ENCODE peak calls at places on chromosome 6, in seven cellular contexts. V is K562, D is A549, G is HL-60, C is HepG2, R is HCT116, K is Panc1. W is an unnamed sample.

GRCh38 chr6:97401533-97401932 is 118.5 kb upstream of the MMS22L start:
- DNase-seq in V (no peak), D (no peak), G (no peak), C (no peak), R (no peak), K (no peak), W (no peak)

GRCh38 chr6:64266351-64266821 is 630.8 kb downstream of the PHF3 start:
- DNase-seq in V (no peak), D (no peak), G (no peak), C (no peak), R (no peak), K (no peak), W (no peak)

GRCh38 chr6:11140061-11140460 is 28.5 kb upstream of the ERVFRD-1 start:
- DNase-seq in V (no peak), D (no peak), G (no peak), C (no peak), R (no peak), K (no peak), W (no peak)

GRCh38 chr6:3230275-3231212 is 3.1 kb upstream of the TUBB2B start:
- DNase-seq in V (no peak), D (no peak), G (no peak), C (no peak), R (no peak), K (no peak), W (peak; percentile 85)

GRCh38 chr6:21586760-21587181 is 6.8 kb upstream of the SOX4 start:
- DNase-seq in V (no peak), D (no peak), G (no peak), C (no peak), R (no peak), K (no peak), W (no peak)

GRCh38 chr6:116409756-116410155 is 39.0 kb downstream of the DSE start:
- DNase-seq in V (no peak), D (no peak), G (no peak), C (no peak), R (no peak), K (no peak), W (no peak)

GRCh38 chr6:39812496-39812852 is 20.3 kb downstream of the DAAM2 start:
- DNase-seq in V (no peak), D (no peak), G (no peak), C (no peak), R (no peak), K (no peak), W (no peak)

GRCh38 chr6:90219168-90219985 is 77.3 kb downstream of the BACH2 start:
- DNase-seq in V (peak; percentile 21), D (no peak), G (no peak), C (no peak), R (no peak), K (no peak), W (peak; percentile 15)

GRCh38 chr6:90420495-90420894 is 123.9 kb upstream of the BACH2 start:
- DNase-seq in V (no peak), D (no peak), G (no peak), C (no peak), R (no peak), K (no peak), W (no peak)

GRCh38 chr6:111550953-111551352 is 54.7 kb downstream of the TRAF3IP2 start:
- DNase-seq in V (no peak), D (no peak), G (no peak), C (no peak), R (no peak), K (no peak), W (no peak)

GRCh38 chr6:145093226-145093625 is 642.1 kb downstream of the EPM2A start:
- DNase-seq in V (no peak), D (no peak), G (no peak), C (no peak), R (no peak), K (no peak), W (no peak)

GRCh38 chr6:166572370-166573261 is 13.9 kb downstream of the RAMACL start:
- DNase-seq in V (no peak), D (no peak), G (no peak), C (no peak), R (no peak), K (no peak), W (peak; percentile 78)

GRCh38 chr6:97978855-97979271 is 695.8 kb upstream of the MMS22L start:
- DNase-seq in V (peak; percentile 1), D (peak; percentile 7), G (no peak), C (peak; percentile 25), R (peak; percentile 32), K (no peak), W (peak; percentile 80)

GRCh38 chr6:37705239-37706051 is 7.8 kb upstream of the MDGA1 start:
- DNase-seq in V (peak; percentile 87), D (peak; percentile 77), G (peak; percentile 26), C (no peak), R (no peak), K (no peak), W (peak; percentile 96)

GRCh38 chr6:148935705-148936306 is 189.0 kb downstream of the UST start:
- DNase-seq in V (no peak), D (no peak), G (no peak), C (no peak), R (no peak), K (no peak), W (no peak)

GRCh38 chr6:110541701-110542309 is 65.4 kb upstream of the SLC22A16 start:
- DNase-seq in V (no peak), D (no peak), G (no peak), C (no peak), R (no peak), K (no peak), W (no peak)

GRCh38 chr6:110545081-110545872 is 68.9 kb upstream of the SLC22A16 start:
- DNase-seq in V (no peak), D (no peak), G (no peak), C (no peak), R (no peak), K (no peak), W (no peak)

GRCh38 chr6:110542311-110543024 is 66.1 kb upstream of the SLC22A16 start:
- DNase-seq in V (no peak), D (no peak), G (no peak), C (no peak), R (no peak), K (no peak), W (no peak)

GRCh38 chr6:110544472-110544871 is 68.1 kb upstream of the SLC22A16 start:
- DNase-seq in V (no peak), D (no peak), G (no peak), C (no peak), R (no peak), K (no peak), W (no peak)

GRCh38 chr6:110543106-110543505 is 66.7 kb upstream of the SLC22A16 start:
- DNase-seq in V (no peak), D (no peak), G (no peak), C (no peak), R (no peak), K (no peak), W (no peak)
- TF ChIP-seq REST in V (no peak), D (no peak), G (no peak), C (no peak), R (no peak), K (no peak), W (no peak)

DNA sequence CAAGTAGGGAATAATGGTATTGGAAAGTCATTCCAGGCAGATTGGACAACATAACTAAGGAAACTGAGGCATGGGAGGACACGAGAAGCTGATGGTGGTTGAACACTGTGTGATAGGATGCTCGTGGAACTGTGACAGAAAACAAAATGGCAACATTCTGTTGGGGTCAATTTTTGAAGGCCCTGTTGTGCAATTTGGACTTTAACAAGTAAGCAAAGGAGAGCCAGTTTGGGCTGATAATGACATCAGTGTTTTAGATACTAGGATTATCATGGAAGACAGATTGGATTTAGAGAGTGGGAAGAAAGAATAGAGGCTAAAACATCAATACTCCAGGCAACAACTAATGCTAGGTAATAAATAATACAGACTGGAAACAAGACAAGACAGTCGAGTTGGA is 53.1 kb downstream of the PRKN start:
- DNase-seq in V (no peak), D (no peak), G (no peak), C (no peak), R (no peak), K (no peak), W (no peak)
- TF ChIP-seq REST in V (no peak), D (no peak), G (no peak), C (no peak), R (no peak), K (no peak), W (no peak)

DNA sequence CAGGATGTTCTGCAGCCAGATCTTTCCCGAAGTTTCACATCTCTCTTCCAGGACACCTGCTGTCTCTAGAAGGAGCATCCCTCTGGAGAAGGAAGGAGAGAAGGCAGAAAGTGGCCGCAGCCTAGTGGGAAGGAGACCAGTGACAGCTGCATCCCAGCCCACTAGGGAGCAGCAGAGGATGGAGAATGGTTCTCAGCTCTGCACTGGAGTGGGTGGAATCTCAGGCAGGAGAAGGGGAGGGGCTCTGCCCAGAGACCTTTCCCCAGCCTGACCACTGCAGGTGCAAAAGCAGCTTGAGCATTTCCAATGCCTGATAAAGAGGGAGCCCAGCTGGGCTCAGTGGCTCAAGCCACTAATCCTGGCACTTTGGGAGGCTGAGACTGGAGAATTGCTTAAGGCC is 32.3 kb downstream of the NCR2 start:
- DNase-seq in V (peak; percentile 69), D (peak; percentile 56), G (peak; percentile 39), C (peak; percentile 78), R (peak; percentile 60), K (no peak), W (peak; percentile 92)
- TF ChIP-seq REST in V (no peak), D (no peak), G (no peak), C (no peak), R (no peak), K (no peak), W (no peak)

DNA sequence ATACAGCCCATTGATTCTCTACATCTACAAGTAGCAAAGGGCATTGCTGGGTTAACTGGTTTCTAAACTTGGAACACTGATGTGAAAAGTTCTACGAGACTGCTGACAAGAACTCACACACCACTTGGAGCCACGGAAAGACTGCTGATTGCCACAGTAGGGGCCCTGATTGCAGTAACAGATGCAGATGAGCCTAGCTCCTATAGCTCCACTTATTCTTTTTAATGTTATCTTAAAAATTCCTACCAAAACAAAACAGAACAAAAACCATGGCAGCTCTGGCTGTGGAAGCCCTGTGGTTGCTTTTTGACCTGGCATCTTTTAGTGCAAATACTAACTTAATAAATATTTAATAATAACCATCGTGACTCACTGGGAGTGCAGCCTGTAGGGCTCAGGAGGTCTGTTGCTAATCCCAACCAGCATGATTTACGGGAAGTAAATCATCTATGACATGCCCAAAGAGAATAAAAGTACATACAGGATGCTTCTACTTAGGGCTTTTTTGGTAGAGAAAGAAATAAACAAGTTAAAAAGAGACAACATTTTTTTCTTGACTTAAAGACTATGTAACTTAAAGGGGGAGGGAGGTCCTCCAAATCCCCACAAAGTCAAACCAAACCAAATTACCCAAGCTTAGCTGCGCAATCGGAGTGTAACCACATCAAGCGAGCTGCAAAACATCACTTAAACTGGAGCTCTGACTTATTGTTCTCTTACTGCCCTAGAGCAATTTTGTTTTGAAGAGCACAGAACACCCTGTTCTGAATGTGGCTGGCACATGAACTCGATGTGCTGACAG is 87.2 kb downstream of the FKBP5 start:
- DNase-seq in V (no peak), D (peak; percentile 51), G (peak; percentile 92), C (peak; percentile 63), R (peak; percentile 72), K (no peak), W (peak; percentile 47)
- TF ChIP-seq REST in V (no peak), D (no peak), G (no peak), C (no peak), R (no peak), K (no peak), W (no peak)

GRCh38 chr6:19865178-19865577 is 28.0 kb downstream of the ID4 start:
- DNase-seq in V (no peak), D (no peak), G (no peak), C (no peak), R (no peak), K (no peak), W (no peak)
- TF ChIP-seq REST in V (no peak), D (no peak), G (no peak), C (no peak), R (no peak), K (no peak), W (no peak)

W was measured in GM23338.